ENCODE peak calls at places on chromosomes 12 and 14, in eight cellular contexts. Y is left cardiac atrium; M is activated B cell treated with CpG ODN at 0.5 μM for 24 hours; W is stimulated activated naive CD8-positive, alpha-beta T cell treated with anti-CD3 and anti-CD28 coated beads, Interleukin-15, amount 100 ng/mL, for 72 hours; C is left ventricle myocardium superior; P is GM12878; Q is stimulated activated effector memory CD8-positive, alpha-beta T cell treated with anti-CD3 and anti-CD28 coated beads, Interleukin-12 subunit alpha, Interleukin-12 subunit beta, amount 100 ng/mL, for 72 hours; I is heart right ventricle. G is an unnamed sample.

GRCh38 chr12:57240926-57241555 is 9.9 kb downstream of the STAC3 start:
- ATAC-seq in C (no peak), M (no peak), W (peak; percentile 10), Y (no peak), Q (no peak), I (no peak), P (no peak), G (no peak)

GRCh38 chr12:93823616-93824410 is 146.6 kb downstream of the CRADD start:
- ATAC-seq in P (no peak), W (no peak), Q (no peak), I (no peak), Y (no peak), M (no peak), C (peak; percentile 17), G (no peak)

GRCh38 chr12:52217223-52217622 is 15.8 kb upstream of the KRT7 start:
- ATAC-seq in Y (peak; percentile 58), I (peak; percentile 14), P (no peak), W (no peak), C (peak; percentile 54), Q (no peak), M (no peak), G (no peak)

GRCh38 chr12:5441497-5442236 is 9.8 kb downstream of the NTF3 start:
- ATAC-seq in Y (no peak), Q (no peak), M (no peak), I (peak; percentile 29), W (no peak), P (peak; percentile 84), C (peak; percentile 82), G (no peak)

GRCh38 chr14:45868863-45869262 is 615.9 kb upstream of the MIS18BP1 start:
- ATAC-seq in P (peak; percentile 54), M (no peak), Y (no peak), C (no peak), W (no peak), Q (no peak), I (no peak), G (no peak)

GRCh38 chr12:6950944-6951540 is at the start of gene PTPN6:
- ATAC-seq in M (peak; percentile 62), Q (peak; percentile 46), W (peak; percentile 48), Y (peak; percentile 27), C (peak; percentile 48), P (peak; percentile 54), I (peak; percentile 16), G (peak; percentile 16)

GRCh38 chr12:88530868-88531267 is 49.4 kb downstream of the KITLG start:
- ATAC-seq in W (no peak), P (no peak), Q (no peak), Y (no peak), C (no peak), I (no peak), M (no peak), G (no peak)

GRCh38 chr12:104376650-104377506 is 73.3 kb downstream of the EID3 start:
- ATAC-seq in Y (no peak), W (no peak), C (no peak), Q (no peak), P (no peak), I (no peak), M (no peak), G (no peak)

GRCh38 chr12:54689984-54690383 is 41.8 kb upstream of the DCD start:
- ATAC-seq in C (no peak), Y (no peak), P (peak; percentile 44), W (no peak), I (no peak), Q (no peak), M (no peak), G (no peak)

G was measured in gastroesophageal sphincter.